ENCODE peak calls at places on chromosomes 2 and 18, in eight cellular contexts. B is GM23338, Y is SK-N-SH, Q is HCT116, M is HepG2, J is K562, G is Panc1, Z is GM12878. T is an unnamed sample.

GRCh38 chr2:46471-47345 is at the start of gene FAM110C:
- DNase-seq in B (peak; percentile 84), Y (peak; percentile 76), Q (no peak), M (peak; percentile 48), J (no peak), G (no peak), Z (no peak), T (no peak)

GRCh38 chr2:139214806-139215205 is 434.6 kb upstream of the NXPH2 start:
- DNase-seq in B (no peak), Y (no peak), Q (no peak), M (no peak), J (no peak), G (no peak), Z (no peak), T (no peak)

GRCh38 chr2:128404709-128405466 is 86.2 kb upstream of the HS6ST1 start:
- DNase-seq in B (no peak), Y (peak; percentile 14), Q (no peak), M (no peak), J (no peak), G (no peak), Z (no peak), T (no peak)

GRCh38 chr2:11953258-11953657 is 206.8 kb downstream of the LPIN1 start:
- DNase-seq in B (no peak), Y (no peak), Q (no peak), M (no peak), J (no peak), G (no peak), Z (no peak), T (no peak)

GRCh38 chr2:31299547-31299946 is 65.6 kb downstream of the EHD3 start:
- DNase-seq in B (no peak), Y (no peak), Q (no peak), M (no peak), J (no peak), G (no peak), Z (no peak), T (no peak)

GRCh38 chr2:85445316-85446295 is 27.1 kb downstream of the SH2D6 start:
- DNase-seq in B (no peak), Y (peak; percentile 73), Q (no peak), M (no peak), J (no peak), G (no peak), Z (no peak), T (no peak)

GRCh38 chr2:191611614-191612013 is 66.3 kb upstream of the NABP1 start:
- DNase-seq in B (no peak), Y (no peak), Q (no peak), M (no peak), J (no peak), G (no peak), Z (no peak), T (peak; percentile 80)

GRCh38 chr2:38217401-38218188 is 141.6 kb upstream of the CYP1B1 start:
- DNase-seq in B (no peak), Y (no peak), Q (no peak), M (no peak), J (no peak), G (no peak), Z (no peak), T (no peak)

GRCh38 chr18:57743008-57743407 is 60.1 kb downstream of the ATP8B1 start:
- DNase-seq in B (no peak), Y (no peak), Q (no peak), M (no peak), J (no peak), G (no peak), Z (no peak), T (no peak)

GRCh38 chr2:41170589-41170988 is 718.7 kb upstream of the SLC8A1 start:
- DNase-seq in B (no peak), Y (no peak), Q (no peak), M (no peak), J (no peak), G (no peak), Z (no peak), T (no peak)

GRCh38 chr2:220744861-220745260 is 827.2 kb downstream of the EPHA4 start:
- DNase-seq in B (no peak), Y (no peak), Q (no peak), M (no peak), J (no peak), G (no peak), Z (no peak), T (no peak)

GRCh38 chr2:15918761-15919356 is 21.5 kb upstream of the MYCN start:
- DNase-seq in B (no peak), Y (no peak), Q (no peak), M (no peak), J (no peak), G (no peak), Z (no peak), T (no peak)
- TF ChIP-seq REST in B (no peak), Y (no peak), Q (no peak), M (no peak), J (no peak), G (no peak), Z (no peak), T (no peak)

GRCh38 chr2:113846439-113846838 is 43.5 kb upstream of the ACTR3 start:
- DNase-seq in B (no peak), Y (no peak), Q (no peak), M (no peak), J (no peak), G (no peak), Z (no peak), T (no peak)

GRCh38 chr2:113847144-113847543 is 42.7 kb upstream of the ACTR3 start:
- DNase-seq in B (no peak), Y (no peak), Q (no peak), M (no peak), J (no peak), G (no peak), Z (no peak), T (no peak)

GRCh38 chr2:113850687-113851086 is 39.2 kb upstream of the ACTR3 start:
- DNase-seq in B (no peak), Y (peak; percentile 7), Q (no peak), M (no peak), J (no peak), G (no peak), Z (no peak), T (no peak)

GRCh38 chr2:113851640-113852039 is 38.2 kb upstream of the ACTR3 start:
- DNase-seq in B (no peak), Y (no peak), Q (no peak), M (no peak), J (no peak), G (no peak), Z (no peak), T (no peak)

DNA sequence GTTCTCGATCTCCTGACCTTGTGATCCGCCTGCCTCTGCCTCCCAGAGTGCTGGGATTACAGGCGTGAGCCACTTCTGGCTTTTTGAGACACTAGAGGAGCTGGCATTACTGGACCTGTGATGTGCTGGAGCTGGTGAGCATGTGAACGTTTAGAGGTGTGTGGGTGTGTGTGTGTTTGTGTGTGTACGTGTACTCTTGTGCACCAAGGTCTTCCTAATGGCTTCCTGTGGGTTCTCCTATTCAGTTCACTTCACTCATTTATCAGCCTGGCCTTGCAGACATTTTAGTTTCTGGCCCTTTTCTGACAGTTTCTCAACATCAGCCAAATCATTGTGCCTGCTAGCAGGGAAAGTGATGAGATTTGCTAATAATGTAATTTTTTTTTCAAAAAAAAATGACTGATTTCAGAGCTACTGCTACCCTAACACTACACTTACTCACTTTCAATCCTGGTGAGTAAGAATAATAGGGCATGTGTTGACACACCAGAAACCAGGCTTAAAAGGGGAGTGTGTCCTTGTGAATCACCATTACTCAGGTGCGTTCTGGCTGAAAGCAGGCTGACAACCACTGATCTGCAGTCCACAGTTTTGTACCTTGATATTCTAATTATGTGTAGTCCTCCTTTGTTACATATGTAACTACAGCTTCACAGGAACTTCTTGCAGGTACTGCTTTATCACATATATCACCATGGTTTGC is 41.0 kb upstream of the ACTR3 start:
- DNase-seq in B (no peak), Y (no peak), Q (peak; percentile 13), M (peak; percentile 15), J (no peak), G (peak; percentile 53), Z (no peak), T (no peak)
- TF ChIP-seq POLR2AphosphoS5 in B (no peak), Y (no peak), Q (no peak), M (no peak), J (no peak), G (no peak), Z (no peak), T (no peak)

GRCh38 chr2:112164876-112165275 is 26.7 kb downstream of the FBLN7 start:
- DNase-seq in B (no peak), Y (no peak), Q (no peak), M (no peak), J (no peak), G (no peak), Z (no peak), T (no peak)
- TF ChIP-seq REST in B (no peak), Y (no peak), Q (no peak), M (no peak), J (no peak), G (no peak), Z (no peak), T (no peak)

GRCh38 chr2:203040966-203041521 is 26.4 kb downstream of the NBEAL1 start:
- DNase-seq in B (no peak), Y (no peak), Q (no peak), M (peak; percentile 69), J (no peak), G (no peak), Z (no peak), T (no peak)

GRCh38 chr2:203038586-203038985 is 23.9 kb downstream of the NBEAL1 start:
- DNase-seq in B (no peak), Y (no peak), Q (no peak), M (no peak), J (no peak), G (no peak), Z (no peak), T (no peak)

GRCh38 chr2:203035879-203036470 is 21.3 kb downstream of the NBEAL1 start:
- DNase-seq in B (no peak), Y (no peak), Q (no peak), M (no peak), J (no peak), G (no peak), Z (no peak), T (no peak)

GRCh38 chr2:203033395-203033794 is 18.7 kb downstream of the NBEAL1 start:
- DNase-seq in B (no peak), Y (no peak), Q (no peak), M (no peak), J (no peak), G (no peak), Z (no peak), T (no peak)

GRCh38 chr2:203037026-203037425 is 22.4 kb downstream of the NBEAL1 start:
- DNase-seq in B (no peak), Y (no peak), Q (no peak), M (no peak), J (no peak), G (no peak), Z (no peak), T (no peak)
- TF ChIP-seq POLR2AphosphoS5 in B (no peak), Y (no peak), Q (no peak), M (no peak), J (no peak), G (no peak), Z (no peak), T (no peak)

GRCh38 chr2:20218331-20219320 is 6.3 kb downstream of the SDC1 start:
- DNase-seq in B (no peak), Y (no peak), Q (no peak), M (no peak), J (no peak), G (no peak), Z (no peak), T (no peak)
- TF ChIP-seq REST in B (no peak), Y (no peak), Q (no peak), M (no peak), J (no peak), G (no peak), Z (no peak), T (no peak)

GRCh38 chr2:45759310-45759851 is 107.9 kb downstream of the PRKCE start:
- DNase-seq in B (peak; percentile 14), Y (peak; percentile 79), Q (no peak), M (no peak), J (no peak), G (no peak), Z (no peak), T (no peak)
- TF ChIP-seq POLR2AphosphoS5 in B (no peak), Y (peak; percentile 21), Q (no peak), M (no peak), J (no peak), G (no peak), Z (no peak), T (no peak)

T was measured in HL-60.